ENCODE peak calls at places on chromosomes 11 and 22, in nine cellular contexts. One of them, this sample, is unnamed.

GRCh38 chr22:43345761-43346261 is 2.6 kb upstream of the SCUBE1 start:
- DNase-seq in stomach: no peak
- DNase-seq in psoas muscle: no peak
- DNase-seq in iPS DF 6.9: no peak
- DNase-seq in PC-3: no peak
- DNase-seq in mammary epithelial cell: no peak
- DNase-seq in thoracic aorta: no peak
- DNase-seq in uterus: no peak
- DNase-seq in HCT116: no peak
- DNase-seq in this sample: no peak

GRCh38 chr11:76208829-76209670 is 2.7 kb upstream of the WNT11 start:
- DNase-seq in stomach: peak
- DNase-seq in psoas muscle: peak
- DNase-seq in iPS DF 6.9: no peak
- DNase-seq in PC-3: peak
- DNase-seq in mammary epithelial cell: peak
- DNase-seq in thoracic aorta: no peak
- DNase-seq in uterus: peak
- DNase-seq in HCT116: no peak
- DNase-seq in this sample: peak

GRCh38 chr11:124867700-124868099 is 2.5 kb downstream of the ROBO3 start:
- DNase-seq in stomach: no peak
- DNase-seq in psoas muscle: no peak
- DNase-seq in iPS DF 6.9: no peak
- DNase-seq in PC-3: peak
- DNase-seq in mammary epithelial cell: no peak
- DNase-seq in thoracic aorta: no peak
- DNase-seq in uterus: no peak
- DNase-seq in HCT116: peak
- DNase-seq in this sample: no peak

GRCh38 chr22:43110444-43110926 is at the start of gene BIK:
- DNase-seq in stomach: peak
- DNase-seq in psoas muscle: no peak
- DNase-seq in iPS DF 6.9: no peak
- DNase-seq in PC-3: peak
- DNase-seq in mammary epithelial cell: peak
- DNase-seq in thoracic aorta: no peak
- DNase-seq in uterus: peak
- DNase-seq in HCT116: no peak
- DNase-seq in this sample: peak

GRCh38 chr11:4677948-4678347 is 19.7 kb downstream of the OR51E2 start:
- DNase-seq in stomach: no peak
- DNase-seq in psoas muscle: no peak
- DNase-seq in iPS DF 6.9: no peak
- DNase-seq in PC-3: no peak
- DNase-seq in mammary epithelial cell: no peak
- DNase-seq in thoracic aorta: no peak
- DNase-seq in uterus: no peak
- DNase-seq in HCT116: no peak
- DNase-seq in this sample: no peak

GRCh38 chr22:48091656-48092223 is 1329.3 kb downstream of the TBC1D22A start:
- DNase-seq in stomach: no peak
- DNase-seq in psoas muscle: no peak
- DNase-seq in iPS DF 6.9: no peak
- DNase-seq in PC-3: no peak
- DNase-seq in mammary epithelial cell: no peak
- DNase-seq in thoracic aorta: no peak
- DNase-seq in uterus: no peak
- DNase-seq in HCT116: no peak
- DNase-seq in this sample: no peak

GRCh38 chr22:50691521-50691920 is 18.9 kb downstream of the SHANK3 start:
- DNase-seq in stomach: no peak
- DNase-seq in psoas muscle: no peak
- DNase-seq in iPS DF 6.9: no peak
- DNase-seq in PC-3: peak
- DNase-seq in mammary epithelial cell: peak
- DNase-seq in thoracic aorta: no peak
- DNase-seq in uterus: no peak
- DNase-seq in HCT116: peak
- DNase-seq in this sample: peak

GRCh38 chr22:20033045-20033706 is 12.3 kb downstream of the TANGO2 start:
- DNase-seq in stomach: peak
- DNase-seq in psoas muscle: peak
- DNase-seq in iPS DF 6.9: no peak
- DNase-seq in PC-3: no peak
- DNase-seq in mammary epithelial cell: no peak
- DNase-seq in thoracic aorta: no peak
- DNase-seq in uterus: no peak
- DNase-seq in HCT116: no peak
- DNase-seq in this sample: no peak

GRCh38 chr11:124831897-124832296 is 31.7 kb upstream of the MSANTD2 start:
- DNase-seq in stomach: no peak
- DNase-seq in psoas muscle: no peak
- DNase-seq in iPS DF 6.9: no peak
- DNase-seq in PC-3: no peak
- DNase-seq in mammary epithelial cell: no peak
- DNase-seq in thoracic aorta: no peak
- DNase-seq in uterus: no peak
- DNase-seq in HCT116: no peak
- DNase-seq in this sample: no peak

GRCh38 chr11:62611705-62612365 is 740 bp downstream of the EML3 start:
- DNase-seq in stomach: peak
- DNase-seq in psoas muscle: peak
- DNase-seq in iPS DF 6.9: no peak
- DNase-seq in PC-3: peak
- DNase-seq in mammary epithelial cell: peak
- DNase-seq in thoracic aorta: no peak
- DNase-seq in uterus: peak
- DNase-seq in HCT116: no peak
- DNase-seq in this sample: no peak

GRCh38 chr22:46454910-46455269 is 82.5 kb downstream of the CELSR1 start:
- DNase-seq in stomach: no peak
- DNase-seq in psoas muscle: no peak
- DNase-seq in iPS DF 6.9: no peak
- DNase-seq in PC-3: peak
- DNase-seq in mammary epithelial cell: peak
- DNase-seq in thoracic aorta: no peak
- DNase-seq in uterus: no peak
- DNase-seq in HCT116: peak
- DNase-seq in this sample: no peak

GRCh38 chr11:93849751-93850584 is 450 bp downstream of the VSTM5 start:
- DNase-seq in stomach: peak
- DNase-seq in psoas muscle: peak
- DNase-seq in iPS DF 6.9: no peak
- DNase-seq in PC-3: peak
- DNase-seq in mammary epithelial cell: peak
- DNase-seq in thoracic aorta: no peak
- DNase-seq in uterus: peak
- DNase-seq in HCT116: no peak
- DNase-seq in this sample: no peak

GRCh38 chr22:36510966-36511881 is 4.4 kb upstream of the FOXRED2 start:
- DNase-seq in stomach: no peak
- DNase-seq in psoas muscle: no peak
- DNase-seq in iPS DF 6.9: no peak
- DNase-seq in PC-3: peak
- DNase-seq in mammary epithelial cell: peak
- DNase-seq in thoracic aorta: no peak
- DNase-seq in uterus: peak
- DNase-seq in HCT116: no peak
- DNase-seq in this sample: peak

GRCh38 chr11:353315-353857 is 15.9 kb upstream of the B4GALNT4 start:
- DNase-seq in stomach: peak
- DNase-seq in psoas muscle: peak
- DNase-seq in iPS DF 6.9: no peak
- DNase-seq in PC-3: peak
- DNase-seq in mammary epithelial cell: no peak
- DNase-seq in thoracic aorta: peak
- DNase-seq in uterus: peak
- DNase-seq in HCT116: no peak
- DNase-seq in this sample: no peak

GRCh38 chr11:6273188-6273587 is 13.6 kb downstream of the CCKBR start:
- DNase-seq in stomach: no peak
- DNase-seq in psoas muscle: no peak
- DNase-seq in iPS DF 6.9: no peak
- DNase-seq in PC-3: no peak
- DNase-seq in mammary epithelial cell: no peak
- DNase-seq in thoracic aorta: no peak
- DNase-seq in uterus: no peak
- DNase-seq in HCT116: no peak
- DNase-seq in this sample: no peak

GRCh38 chr11:76243157-76243556 is 36.9 kb upstream of the WNT11 start:
- DNase-seq in stomach: no peak
- DNase-seq in psoas muscle: no peak
- DNase-seq in iPS DF 6.9: no peak
- DNase-seq in PC-3: no peak
- DNase-seq in mammary epithelial cell: no peak
- DNase-seq in thoracic aorta: no peak
- DNase-seq in uterus: no peak
- DNase-seq in HCT116: no peak
- DNase-seq in this sample: no peak

GRCh38 chr22:17412232-17412631 is 43.0 kb downstream of the CECR2 start:
- DNase-seq in stomach: no peak
- DNase-seq in psoas muscle: no peak
- DNase-seq in iPS DF 6.9: no peak
- DNase-seq in PC-3: no peak
- DNase-seq in mammary epithelial cell: no peak
- DNase-seq in thoracic aorta: no peak
- DNase-seq in uterus: no peak
- DNase-seq in HCT116: no peak
- DNase-seq in this sample: no peak

GRCh38 chr11:14109742-14110141 is 147.2 kb downstream of the SPON1 start:
- DNase-seq in stomach: no peak
- DNase-seq in psoas muscle: no peak
- DNase-seq in iPS DF 6.9: no peak
- DNase-seq in PC-3: no peak
- DNase-seq in mammary epithelial cell: no peak
- DNase-seq in thoracic aorta: no peak
- DNase-seq in uterus: no peak
- DNase-seq in HCT116: no peak
- DNase-seq in this sample: no peak

GRCh38 chr11:35193767-35194166 is 54.8 kb downstream of the CD44 start:
- DNase-seq in stomach: no peak
- DNase-seq in psoas muscle: no peak
- DNase-seq in iPS DF 6.9: no peak
- DNase-seq in PC-3: no peak
- DNase-seq in mammary epithelial cell: no peak
- DNase-seq in thoracic aorta: no peak
- DNase-seq in uterus: no peak
- DNase-seq in HCT116: no peak
- DNase-seq in this sample: no peak

GRCh38 chr11:61480936-61481335 is 27.6 kb upstream of the LRRC10B start:
- DNase-seq in stomach: no peak
- DNase-seq in psoas muscle: no peak
- DNase-seq in iPS DF 6.9: peak
- DNase-seq in PC-3: peak
- DNase-seq in mammary epithelial cell: peak
- DNase-seq in thoracic aorta: no peak
- DNase-seq in uterus: no peak
- DNase-seq in HCT116: no peak
- DNase-seq in this sample: no peak

GRCh38 chr22:38309614-38310517 is 7.4 kb downstream of the CSNK1E start:
- DNase-seq in stomach: no peak
- DNase-seq in psoas muscle: peak
- DNase-seq in iPS DF 6.9: no peak
- DNase-seq in PC-3: no peak
- DNase-seq in mammary epithelial cell: no peak
- DNase-seq in thoracic aorta: no peak
- DNase-seq in uterus: peak
- DNase-seq in HCT116: no peak
- DNase-seq in this sample: no peak
- H3K27ac ChIP-seq in stomach: peak
- H3K27ac ChIP-seq in psoas muscle: peak
- H3K27ac ChIP-seq in iPS DF 6.9: no peak
- H3K27ac ChIP-seq in PC-3: peak
- H3K27ac ChIP-seq in mammary epithelial cell: peak
- H3K27ac ChIP-seq in thoracic aorta: peak
- H3K27ac ChIP-seq in uterus: peak
- H3K27ac ChIP-seq in HCT116: no peak
- H3K27ac ChIP-seq in this sample: no peak

DNA sequence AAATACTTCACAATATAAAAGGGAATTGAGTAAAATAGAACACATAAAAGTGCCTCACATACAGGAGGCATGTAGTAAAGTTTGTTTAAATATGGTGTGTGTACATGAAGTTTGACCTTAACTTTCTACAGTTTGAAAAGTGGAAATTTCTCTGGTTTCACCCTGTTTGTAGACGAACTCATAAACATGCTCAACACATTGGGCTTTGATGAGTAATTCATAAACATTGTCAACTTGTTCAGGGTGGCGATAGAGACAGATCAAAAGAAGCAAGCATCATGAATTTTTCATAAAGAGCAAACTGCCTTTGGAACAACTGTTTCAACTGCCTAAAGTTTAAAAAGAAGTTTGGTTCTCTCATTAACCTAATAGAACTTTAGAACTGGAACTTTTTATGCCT is 9.1 kb downstream of the SLN start:
- DNase-seq in stomach: no peak
- DNase-seq in psoas muscle: no peak
- DNase-seq in iPS DF 6.9: no peak
- DNase-seq in PC-3: peak
- DNase-seq in mammary epithelial cell: no peak
- DNase-seq in thoracic aorta: no peak
- DNase-seq in uterus: no peak
- DNase-seq in HCT116: no peak
- DNase-seq in this sample: no peak
- H3K27ac ChIP-seq in stomach: no peak
- H3K27ac ChIP-seq in psoas muscle: peak
- H3K27ac ChIP-seq in iPS DF 6.9: no peak
- H3K27ac ChIP-seq in PC-3: no peak
- H3K27ac ChIP-seq in mammary epithelial cell: no peak
- H3K27ac ChIP-seq in thoracic aorta: no peak
- H3K27ac ChIP-seq in uterus: no peak
- H3K27ac ChIP-seq in HCT116: no peak
- H3K27ac ChIP-seq in this sample: no peak

GRCh38 chr11:10017050-10017449 is 277.0 kb downstream of the SBF2 start:
- DNase-seq in stomach: no peak
- DNase-seq in psoas muscle: no peak
- DNase-seq in iPS DF 6.9: no peak
- DNase-seq in PC-3: no peak
- DNase-seq in mammary epithelial cell: no peak
- DNase-seq in thoracic aorta: no peak
- DNase-seq in uterus: no peak
- DNase-seq in HCT116: no peak
- DNase-seq in this sample: no peak
- H3K27ac ChIP-seq in stomach: no peak
- H3K27ac ChIP-seq in psoas muscle: no peak
- H3K27ac ChIP-seq in iPS DF 6.9: no peak
- H3K27ac ChIP-seq in PC-3: no peak
- H3K27ac ChIP-seq in mammary epithelial cell: no peak
- H3K27ac ChIP-seq in thoracic aorta: no peak
- H3K27ac ChIP-seq in uterus: no peak
- H3K27ac ChIP-seq in HCT116: no peak
- H3K27ac ChIP-seq in this sample: no peak

DNA sequence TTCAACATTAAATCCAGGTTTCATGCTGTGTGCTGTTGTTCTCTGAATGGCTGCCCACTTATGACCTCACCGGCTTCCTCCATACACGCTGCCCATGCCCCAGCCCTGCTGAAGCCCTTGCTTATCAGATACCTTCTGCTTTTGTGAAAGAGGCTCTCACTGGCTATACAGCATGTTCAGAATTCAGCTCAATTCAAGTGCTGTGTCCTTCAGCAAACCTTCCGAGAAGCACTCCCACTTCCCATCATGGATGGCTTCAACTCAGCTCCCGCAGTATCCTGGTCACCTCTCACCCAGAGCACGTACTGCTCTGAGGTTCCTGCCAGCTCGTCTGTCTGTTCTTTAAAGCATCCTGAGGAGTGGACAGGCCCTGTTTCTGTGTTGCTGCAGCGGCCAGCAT is 49.2 kb downstream of the PPFIA1 start:
- DNase-seq in stomach: no peak
- DNase-seq in psoas muscle: no peak
- DNase-seq in iPS DF 6.9: no peak
- DNase-seq in PC-3: no peak
- DNase-seq in mammary epithelial cell: no peak
- DNase-seq in thoracic aorta: no peak
- DNase-seq in uterus: no peak
- DNase-seq in HCT116: no peak
- DNase-seq in this sample: no peak
- H3K27ac ChIP-seq in stomach: no peak
- H3K27ac ChIP-seq in psoas muscle: no peak
- H3K27ac ChIP-seq in iPS DF 6.9: no peak
- H3K27ac ChIP-seq in PC-3: no peak
- H3K27ac ChIP-seq in mammary epithelial cell: no peak
- H3K27ac ChIP-seq in thoracic aorta: no peak
- H3K27ac ChIP-seq in uterus: no peak
- H3K27ac ChIP-seq in HCT116: no peak
- H3K27ac ChIP-seq in this sample: no peak